ENCODE peak calls at places on chromosome 14, in ten cellular contexts. O, F, Y, W, Q, L, N, H, P and Z are unnamed samples.
A peak's percentile ranks its signal among the peaks of the same experiment; 100 is the strongest.

GRCh38 chr14:102786758-102787157 is 9.5 kb downstream of the TRAF3 start:
- DNase-seq in Y (no peak), N (peak; percentile 25), P (no peak), H (no peak), F (peak; percentile 83), L (no peak), O (no peak), W (peak; percentile 14), Q (no peak), Z (no peak)

GRCh38 chr14:65333926-65334687 is 78.4 kb upstream of the FUT8 start:
- DNase-seq in Y (no peak), O (no peak), P (no peak), F (peak; percentile 69), N (peak; percentile 80), W (peak; percentile 91), Q (no peak), L (no peak), H (peak; percentile 31), Z (peak; percentile 72)

GRCh38 chr14:24408764-24409163 is 10.0 kb downstream of the NYNRIN start:
- DNase-seq in F (no peak), Y (no peak), W (peak; percentile 51), O (no peak), H (no peak), N (no peak), Q (no peak), L (no peak), P (no peak), Z (no peak)

GRCh38 chr14:41597647-41598046 is 9.0 kb upstream of the LRFN5 start:
- DNase-seq in Q (no peak), P (no peak), H (no peak), Y (no peak), W (peak; percentile 7), O (no peak), L (no peak), N (no peak), F (no peak), Z (no peak)

GRCh38 chr14:71290960-71291466 is 383.8 kb downstream of the PCNX1 start:
- DNase-seq in O (peak; percentile 66), F (peak; percentile 96), Y (no peak), W (peak; percentile 89), H (no peak), L (no peak), Q (no peak), N (peak; percentile 70), P (no peak), Z (peak; percentile 10)

GRCh38 chr14:68564236-68564825 is 228.5 kb downstream of the ZFP36L1 start:
- DNase-seq in L (no peak), P (no peak), H (no peak), F (no peak), N (no peak), W (no peak), Y (no peak), O (no peak), Q (no peak), Z (no peak)

GRCh38 chr14:80809663-80810062 is 131.9 kb downstream of the CEP128 start:
- DNase-seq in H (no peak), N (no peak), L (no peak), O (no peak), F (no peak), W (no peak), Y (no peak), Q (no peak), P (no peak), Z (no peak)

GRCh38 chr14:94581127-94581999 is at the start of gene SERPINA5:
- DNase-seq in P (no peak), N (peak; percentile 36), Q (no peak), W (no peak), L (no peak), O (no peak), F (peak; percentile 76), Y (no peak), H (peak; percentile 82), Z (no peak)

GRCh38 chr14:49173765-49174373 is 412.3 kb downstream of the RPS29 start:
- DNase-seq in H (peak; percentile 64), O (peak; percentile 16), Q (peak; percentile 44), P (no peak), F (peak; percentile 65), W (peak; percentile 66), L (no peak), Y (peak; percentile 58), N (peak; percentile 3), Z (peak; percentile 38)

GRCh38 chr14:59225281-59225680 is 36.8 kb downstream of the DAAM1 start:
- DNase-seq in Y (no peak), W (no peak), F (no peak), N (no peak), O (no peak), H (no peak), P (no peak), L (no peak), Q (no peak), Z (no peak)

GRCh38 chr14:52013984-52014600 is 24.7 kb downstream of the RTRAF start:
- DNase-seq in O (no peak), P (no peak), H (no peak), F (peak; percentile 29), N (no peak), W (no peak), L (no peak), Q (no peak), Y (no peak), Z (no peak)

GRCh38 chr14:62674833-62675232 is 370.4 kb downstream of the KCNH5 start:
- DNase-seq in W (no peak), N (no peak), F (no peak), L (no peak), O (no peak), H (no peak), Q (no peak), Y (no peak), P (no peak), Z (no peak)

GRCh38 chr14:105496831-105497591 is 6.0 kb downstream of the TEDC1 start:
- DNase-seq in L (no peak), F (no peak), H (no peak), W (no peak), Q (no peak), P (no peak), Y (no peak), N (no peak), O (no peak), Z (no peak)

GRCh38 chr14:95535226-95536021 is 574 bp downstream of the GLRX5 start:
- DNase-seq in L (no peak), Y (no peak), W (no peak), O (no peak), H (no peak), Q (peak; percentile 38), N (no peak), F (no peak), P (no peak), Z (no peak)

GRCh38 chr14:32588448-32589320 is 259.6 kb downstream of the AKAP6 start:
- DNase-seq in O (peak; percentile 22), P (no peak), W (peak; percentile 73), L (no peak), H (no peak), Q (peak; percentile 10), Y (no peak), F (peak; percentile 66), N (peak; percentile 46), Z (no peak)

GRCh38 chr14:24307575-24308341 is at the start of gene CIDEB:
- DNase-seq in N (peak; percentile 42), O (no peak), L (peak; percentile 45), W (peak; percentile 62), P (no peak), H (peak; percentile 76), F (peak; percentile 67), Q (peak; percentile 73), Y (peak; percentile 65), Z (peak; percentile 86)

GRCh38 chr14:88597038-88597437 is 34.2 kb downstream of the ZC3H14 start:
- DNase-seq in W (no peak), F (no peak), O (no peak), L (no peak), Y (no peak), N (no peak), P (no peak), Q (no peak), H (no peak), Z (no peak)

GRCh38 chr14:74290415-74290814 is 12.3 kb downstream of the ABCD4 start:
- DNase-seq in L (no peak), Y (no peak), W (peak; percentile 16), N (no peak), H (no peak), F (peak; percentile 51), P (no peak), O (no peak), Q (peak; percentile 30), Z (no peak)

GRCh38 chr14:79415726-79416125 is 795.6 kb downstream of the DIO2 start:
- DNase-seq in Y (no peak), H (no peak), P (no peak), N (no peak), F (no peak), L (no peak), O (no peak), Q (no peak), W (no peak), Z (no peak)

GRCh38 chr14:30974628-30975027 is 50.8 kb upstream of the AP4S1 start:
- DNase-seq in L (no peak), Y (no peak), H (no peak), P (no peak), F (peak; percentile 71), N (peak; percentile 33), Q (no peak), W (no peak), O (no peak), Z (no peak)

GRCh38 chr14:20632448-20632830 is 9.1 kb downstream of the OR6S1 start:
- DNase-seq in H (no peak), W (no peak), N (no peak), Q (peak; percentile 11), L (no peak), O (no peak), Y (no peak), P (no peak), F (no peak), Z (no peak)

GRCh38 chr14:103356151-103356766 is 22.2 kb downstream of the EIF5 start:
- DNase-seq in Y (no peak), Q (no peak), H (no peak), P (no peak), O (no peak), L (no peak), F (peak; percentile 54), W (no peak), N (no peak), Z (no peak)

GRCh38 chr14:68692216-68692615 is 100.7 kb downstream of the ZFP36L1 start:
- DNase-seq in O (no peak), N (no peak), W (no peak), H (no peak), P (no peak), Q (no peak), L (no peak), Y (no peak), F (no peak), Z (no peak)

GRCh38 chr14:72894623-72895378 is 900 bp upstream of the DPF3 start:
- DNase-seq in Q (peak; percentile 10), F (peak; percentile 55), L (no peak), O (no peak), P (no peak), Y (peak; percentile 27), W (no peak), N (no peak), H (no peak), Z (peak; percentile 38)